ENCODE peak calls at places on chromosomes 3 and 15, in eight cellular contexts. One of them, this sample, is unnamed.

GRCh38 chr3:57068437-57069089 is 8.1 kb downstream of the SPATA12 start:
- DNase-seq in bronchial epithelial cell: peak; percentile 90
- DNase-seq in OCI-LY7: peak; percentile 98
- DNase-seq in astrocyte: peak; percentile 89
- DNase-seq in fibroblast of pulmonary artery: peak; percentile 82
- DNase-seq in foreskin fibroblast: peak; percentile 94
- DNase-seq in lower lobe of right lung: no peak
- DNase-seq in kidney epithelial cell: peak; percentile 94
- DNase-seq in this sample: peak; percentile 82

GRCh38 chr15:68995754-68996141 is 18.7 kb upstream of the NOX5 start:
- DNase-seq in fibroblast of pulmonary artery: no peak
- DNase-seq in bronchial epithelial cell: no peak
- DNase-seq in astrocyte: no peak
- DNase-seq in lower lobe of right lung: no peak
- DNase-seq in kidney epithelial cell: no peak
- DNase-seq in OCI-LY7: no peak
- DNase-seq in foreskin fibroblast: no peak
- DNase-seq in this sample: no peak

GRCh38 chr3:122112754-122113153 is 57.6 kb downstream of the CD86 start:
- DNase-seq in lower lobe of right lung: no peak
- DNase-seq in bronchial epithelial cell: no peak
- DNase-seq in astrocyte: no peak
- DNase-seq in fibroblast of pulmonary artery: peak; percentile 4
- DNase-seq in OCI-LY7: peak; percentile 49
- DNase-seq in kidney epithelial cell: no peak
- DNase-seq in foreskin fibroblast: no peak
- DNase-seq in this sample: peak; percentile 1

GRCh38 chr3:133130168-133130567 is 92.0 kb downstream of the TMEM108 start:
- DNase-seq in kidney epithelial cell: no peak
- DNase-seq in astrocyte: peak; percentile 49
- DNase-seq in bronchial epithelial cell: peak; percentile 5
- DNase-seq in OCI-LY7: no peak
- DNase-seq in lower lobe of right lung: no peak
- DNase-seq in foreskin fibroblast: peak; percentile 56
- DNase-seq in fibroblast of pulmonary artery: no peak
- DNase-seq in this sample: no peak

GRCh38 chr15:45522179-45522930 is at the start of gene SLC30A4:
- DNase-seq in astrocyte: peak; percentile 42
- DNase-seq in foreskin fibroblast: peak; percentile 85
- DNase-seq in kidney epithelial cell: no peak
- DNase-seq in fibroblast of pulmonary artery: peak; percentile 57
- DNase-seq in bronchial epithelial cell: no peak
- DNase-seq in OCI-LY7: peak; percentile 57
- DNase-seq in lower lobe of right lung: peak; percentile 75
- DNase-seq in this sample: peak; percentile 61

GRCh38 chr3:111739241-111739952 is 119.7 kb upstream of the PHLDB2 start:
- DNase-seq in astrocyte: peak; percentile 87
- DNase-seq in kidney epithelial cell: no peak
- DNase-seq in lower lobe of right lung: no peak
- DNase-seq in bronchial epithelial cell: peak; percentile 98
- DNase-seq in fibroblast of pulmonary artery: peak; percentile 73
- DNase-seq in OCI-LY7: no peak
- DNase-seq in foreskin fibroblast: peak; percentile 82
- DNase-seq in this sample: peak; percentile 65

GRCh38 chr3:178772746-178773145 is 236.5 kb downstream of the KCNMB2 start:
- DNase-seq in astrocyte: no peak
- DNase-seq in fibroblast of pulmonary artery: no peak
- DNase-seq in bronchial epithelial cell: no peak
- DNase-seq in lower lobe of right lung: no peak
- DNase-seq in OCI-LY7: no peak
- DNase-seq in foreskin fibroblast: no peak
- DNase-seq in kidney epithelial cell: no peak
- DNase-seq in this sample: no peak

GRCh38 chr3:15612001-15612400 is 10.5 kb downstream of the BTD start:
- DNase-seq in OCI-LY7: no peak
- DNase-seq in lower lobe of right lung: no peak
- DNase-seq in fibroblast of pulmonary artery: no peak
- DNase-seq in astrocyte: no peak
- DNase-seq in bronchial epithelial cell: no peak
- DNase-seq in foreskin fibroblast: no peak
- DNase-seq in kidney epithelial cell: no peak
- DNase-seq in this sample: no peak

GRCh38 chr15:59443341-59444081 is 5.5 kb downstream of the FAM81A start:
- DNase-seq in fibroblast of pulmonary artery: no peak
- DNase-seq in lower lobe of right lung: no peak
- DNase-seq in astrocyte: no peak
- DNase-seq in OCI-LY7: peak; percentile 32
- DNase-seq in foreskin fibroblast: no peak
- DNase-seq in kidney epithelial cell: no peak
- DNase-seq in bronchial epithelial cell: no peak
- DNase-seq in this sample: no peak

GRCh38 chr3:159818399-159818798 is 170.2 kb upstream of the IL12A start:
- DNase-seq in foreskin fibroblast: peak; percentile 28
- DNase-seq in bronchial epithelial cell: no peak
- DNase-seq in kidney epithelial cell: no peak
- DNase-seq in OCI-LY7: no peak
- DNase-seq in lower lobe of right lung: no peak
- DNase-seq in astrocyte: no peak
- DNase-seq in fibroblast of pulmonary artery: no peak
- DNase-seq in this sample: no peak
- TF ChIP-seq CTCF in foreskin fibroblast: no peak
- TF ChIP-seq CTCF in bronchial epithelial cell: no peak
- TF ChIP-seq CTCF in kidney epithelial cell: no peak
- TF ChIP-seq CTCF in OCI-LY7: no peak
- TF ChIP-seq CTCF in lower lobe of right lung: no peak
- TF ChIP-seq CTCF in astrocyte: no peak
- TF ChIP-seq CTCF in fibroblast of pulmonary artery: no peak
- TF ChIP-seq CTCF in this sample: peak; percentile 33

GRCh38 chr3:61562810-61563613 is 1.6 kb downstream of the PTPRG start:
- DNase-seq in lower lobe of right lung: peak; percentile 50
- DNase-seq in foreskin fibroblast: peak; percentile 70
- DNase-seq in OCI-LY7: no peak
- DNase-seq in fibroblast of pulmonary artery: peak; percentile 41
- DNase-seq in astrocyte: no peak
- DNase-seq in bronchial epithelial cell: no peak
- DNase-seq in kidney epithelial cell: no peak
- DNase-seq in this sample: peak; percentile 44
- H3K4me3 ChIP-seq in lower lobe of right lung: peak overlapping the region; percentile 84
- H3K4me3 ChIP-seq in foreskin fibroblast: peak overlapping the region; percentile 82
- H3K4me3 ChIP-seq in OCI-LY7: no peak overlapping the region
- H3K4me3 ChIP-seq in fibroblast of pulmonary artery: peak overlapping the region; percentile 93
- H3K4me3 ChIP-seq in astrocyte: peak overlapping the region; percentile 76
- H3K4me3 ChIP-seq in bronchial epithelial cell: peak overlapping the region; percentile 71
- H3K4me3 ChIP-seq in kidney epithelial cell: peak overlapping the region; percentile 92
- H3K4me3 ChIP-seq in this sample: peak overlapping the region; percentile 84

DNA sequence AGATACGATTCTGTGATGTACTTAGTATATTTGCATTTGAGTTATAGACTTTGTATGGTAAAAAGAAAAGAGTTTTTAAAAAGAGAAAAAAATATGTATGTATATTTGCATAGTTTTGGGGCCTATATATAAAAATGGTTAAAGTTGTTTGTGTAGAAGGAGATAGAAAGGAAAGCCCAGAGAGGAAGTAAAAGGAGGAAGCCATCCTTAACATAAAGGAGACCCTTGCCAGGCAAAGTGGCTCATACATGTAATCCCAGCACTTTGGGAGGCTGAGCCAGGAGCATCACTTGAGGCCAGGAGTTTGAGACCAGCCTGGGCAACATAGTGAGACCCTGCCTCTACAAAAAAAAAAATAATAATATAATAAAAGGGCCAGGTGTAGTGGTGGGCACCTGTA is 8.4 kb downstream of the SNAP23 start:
- DNase-seq in lower lobe of right lung: no peak
- DNase-seq in astrocyte: no peak
- DNase-seq in bronchial epithelial cell: no peak
- DNase-seq in foreskin fibroblast: no peak
- DNase-seq in OCI-LY7: peak; percentile 12
- DNase-seq in fibroblast of pulmonary artery: no peak
- DNase-seq in kidney epithelial cell: no peak
- DNase-seq in this sample: no peak
- TF ChIP-seq CTCF in lower lobe of right lung: no peak
- TF ChIP-seq CTCF in astrocyte: no peak
- TF ChIP-seq CTCF in bronchial epithelial cell: no peak
- TF ChIP-seq CTCF in foreskin fibroblast: no peak
- TF ChIP-seq CTCF in OCI-LY7: no peak
- TF ChIP-seq CTCF in fibroblast of pulmonary artery: no peak
- TF ChIP-seq CTCF in kidney epithelial cell: no peak
- TF ChIP-seq CTCF in this sample: no peak

DNA sequence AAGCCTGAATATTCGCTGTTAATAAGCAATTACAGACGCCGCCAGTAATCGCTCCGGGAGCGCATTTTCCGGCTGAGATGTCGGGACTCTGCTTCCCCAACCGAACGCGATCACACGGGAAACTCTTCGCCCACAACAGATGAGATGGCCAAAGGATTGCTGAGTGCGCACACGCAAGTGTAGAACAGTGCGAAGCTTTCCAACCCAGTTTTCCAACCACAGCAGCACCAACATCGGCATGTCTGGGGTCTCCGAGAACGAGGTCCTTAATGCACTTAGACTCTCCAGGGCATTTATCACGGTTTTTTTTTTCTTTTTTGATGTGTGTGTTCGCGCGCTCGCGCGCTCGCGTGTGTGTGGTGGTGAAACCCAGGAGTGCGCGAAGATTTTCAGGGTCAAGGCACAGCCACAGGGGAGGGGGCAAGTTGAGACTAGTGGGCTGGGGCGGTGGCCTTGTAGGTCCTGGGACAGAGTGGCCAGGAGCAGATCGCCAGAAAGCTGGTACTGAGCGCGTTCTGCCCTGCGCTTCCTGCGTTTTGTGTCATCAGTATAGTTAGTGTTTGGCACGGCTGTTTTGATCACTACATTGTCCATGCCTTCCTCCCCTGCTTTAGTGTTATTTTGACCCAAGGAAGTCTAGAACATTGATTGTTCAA is 1.8 kb upstream of the EOMES start:
- DNase-seq in lower lobe of right lung: no peak
- DNase-seq in astrocyte: no peak
- DNase-seq in foreskin fibroblast: peak; percentile 53
- DNase-seq in bronchial epithelial cell: no peak
- DNase-seq in fibroblast of pulmonary artery: no peak
- DNase-seq in kidney epithelial cell: no peak
- DNase-seq in OCI-LY7: no peak
- DNase-seq in this sample: no peak
- H3K4me3 ChIP-seq in lower lobe of right lung: peak overlapping the region; percentile 27
- H3K4me3 ChIP-seq in astrocyte: no peak overlapping the region
- H3K4me3 ChIP-seq in foreskin fibroblast: no peak overlapping the region
- H3K4me3 ChIP-seq in bronchial epithelial cell: no peak overlapping the region
- H3K4me3 ChIP-seq in fibroblast of pulmonary artery: no peak overlapping the region
- H3K4me3 ChIP-seq in kidney epithelial cell: no peak overlapping the region
- H3K4me3 ChIP-seq in OCI-LY7: no peak overlapping the region
- H3K4me3 ChIP-seq in this sample: no peak overlapping the region

DNA sequence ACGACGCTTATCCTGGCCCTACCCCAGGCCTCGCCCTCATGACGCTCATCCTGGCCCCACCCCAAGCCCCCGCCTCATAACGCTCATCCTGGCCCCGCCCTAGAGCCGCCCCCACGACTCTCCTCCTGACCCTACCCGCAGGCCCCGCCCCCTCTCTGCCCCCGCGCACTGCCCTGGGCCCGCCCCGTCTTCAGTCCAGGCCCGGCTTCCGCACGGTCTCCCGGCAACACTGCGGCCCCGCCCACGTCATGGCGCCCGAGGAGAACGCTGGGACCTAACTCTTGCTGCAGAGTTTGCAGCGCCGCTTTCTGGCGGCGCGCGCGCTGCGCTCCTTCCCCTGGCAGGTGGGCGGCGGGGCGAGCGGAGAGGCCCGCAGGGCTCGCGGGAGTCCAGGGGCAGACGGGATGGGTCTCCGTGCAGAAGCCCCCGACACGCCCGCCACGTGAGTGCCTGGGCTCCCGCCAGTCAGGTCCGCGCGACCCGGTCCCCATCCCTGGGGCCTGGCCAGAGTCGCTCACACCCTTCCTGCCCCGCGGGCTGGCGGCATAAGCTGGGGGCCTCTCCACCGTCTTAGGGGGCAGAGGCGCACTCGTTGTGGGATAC is 52.5 kb upstream of the ROPN1B start:
- DNase-seq in fibroblast of pulmonary artery: peak; percentile 94
- DNase-seq in kidney epithelial cell: peak; percentile 70
- DNase-seq in bronchial epithelial cell: peak; percentile 79
- DNase-seq in OCI-LY7: peak; percentile 93
- DNase-seq in foreskin fibroblast: peak; percentile 97
- DNase-seq in lower lobe of right lung: no peak
- DNase-seq in astrocyte: peak; percentile 80
- DNase-seq in this sample: peak; percentile 97
- TF ChIP-seq CTCF in fibroblast of pulmonary artery: no peak
- TF ChIP-seq CTCF in kidney epithelial cell: peak; percentile 16
- TF ChIP-seq CTCF in bronchial epithelial cell: peak; percentile 50
- TF ChIP-seq CTCF in OCI-LY7: peak; percentile 51
- TF ChIP-seq CTCF in foreskin fibroblast: peak; percentile 17
- TF ChIP-seq CTCF in lower lobe of right lung: peak; percentile 31
- TF ChIP-seq CTCF in astrocyte: no peak
- TF ChIP-seq CTCF in this sample: peak; percentile 46

DNA sequence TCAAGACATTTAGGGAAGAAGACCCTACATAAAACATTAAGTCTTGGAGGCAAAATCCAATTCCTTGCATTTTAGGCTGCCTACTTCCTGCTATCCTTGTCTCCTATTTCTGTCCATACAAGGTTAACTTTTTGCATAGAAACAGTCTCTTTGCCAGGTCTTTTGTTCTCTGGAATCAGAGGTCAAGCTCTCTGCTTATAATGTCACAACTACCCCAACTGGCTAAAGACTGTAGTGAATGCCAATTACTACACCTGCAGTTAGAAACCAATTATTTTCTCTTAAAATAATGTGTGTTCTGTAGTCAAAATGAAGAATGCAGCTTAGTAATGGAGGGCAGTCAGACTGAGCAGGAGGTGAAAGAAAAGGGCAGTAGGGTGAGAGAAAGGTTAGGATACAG is 856.2 kb downstream of the TUSC7 start:
- DNase-seq in OCI-LY7: no peak
- DNase-seq in fibroblast of pulmonary artery: peak; percentile 7
- DNase-seq in kidney epithelial cell: no peak
- DNase-seq in bronchial epithelial cell: no peak
- DNase-seq in lower lobe of right lung: no peak
- DNase-seq in foreskin fibroblast: no peak
- DNase-seq in astrocyte: no peak
- DNase-seq in this sample: no peak
- H3K4me3 ChIP-seq in OCI-LY7: no peak overlapping the region
- H3K4me3 ChIP-seq in fibroblast of pulmonary artery: no peak overlapping the region
- H3K4me3 ChIP-seq in kidney epithelial cell: no peak overlapping the region
- H3K4me3 ChIP-seq in bronchial epithelial cell: no peak overlapping the region
- H3K4me3 ChIP-seq in lower lobe of right lung: no peak overlapping the region
- H3K4me3 ChIP-seq in foreskin fibroblast: no peak overlapping the region
- H3K4me3 ChIP-seq in astrocyte: no peak overlapping the region
- H3K4me3 ChIP-seq in this sample: no peak overlapping the region

GRCh38 chr3:8900065-8900464 is 63.2 kb downstream of the RAD18 start:
- DNase-seq in lower lobe of right lung: no peak
- DNase-seq in OCI-LY7: no peak
- DNase-seq in kidney epithelial cell: no peak
- DNase-seq in fibroblast of pulmonary artery: no peak
- DNase-seq in foreskin fibroblast: no peak
- DNase-seq in bronchial epithelial cell: peak; percentile 4
- DNase-seq in astrocyte: no peak
- DNase-seq in this sample: peak; percentile 29
- TF ChIP-seq CTCF in lower lobe of right lung: no peak
- TF ChIP-seq CTCF in OCI-LY7: no peak
- TF ChIP-seq CTCF in kidney epithelial cell: no peak
- TF ChIP-seq CTCF in fibroblast of pulmonary artery: no peak
- TF ChIP-seq CTCF in foreskin fibroblast: no peak
- TF ChIP-seq CTCF in bronchial epithelial cell: no peak
- TF ChIP-seq CTCF in astrocyte: no peak
- TF ChIP-seq CTCF in this sample: no peak

This sample was measured in choroid plexus epithelial cell.